ENCODE peak calls at places on chromosomes 13 and 19, in four cellular contexts. D is A549, Y is GM12878, X is K562. V is an unnamed sample.

GRCh38 chr19:41969196-41969595 is 10.1 kb upstream of the RABAC1 start:
- DNase-seq in D (no peak), Y (no peak), X (no peak), V (no peak)

GRCh38 chr13:19089315-19089714 is 92.3 kb downstream of the TUBA3C start:
- DNase-seq in D (no peak), Y (no peak), X (peak), V (peak)

GRCh38 chr19:33373701-33374405 is at the start of gene CEBPG:
- DNase-seq in D (peak), Y (no peak), X (peak), V (no peak)

GRCh38 chr19:6483235-6483634 is 1.6 kb upstream of the DENND1C start:
- DNase-seq in D (no peak), Y (no peak), X (no peak), V (no peak)

GRCh38 chr13:98143157-98143553 is 261 bp downstream of the FARP1 start:
- DNase-seq in D (peak), Y (no peak), X (no peak), V (no peak)

GRCh38 chr13:59342396-59342795 is 821.3 kb downstream of the DIAPH3 start:
- DNase-seq in D (no peak), Y (no peak), X (no peak), V (no peak)

GRCh38 chr13:87537946-87538345 is 133.2 kb upstream of the SLITRK5 start:
- DNase-seq in D (no peak), Y (no peak), X (no peak), V (no peak)

GRCh38 chr19:34126966-34127365 is 45.3 kb upstream of the LSM14A start:
- DNase-seq in D (no peak), Y (no peak), X (no peak), V (no peak)

GRCh38 chr13:67416047-67416925 is 186.2 kb upstream of the PCDH9 start:
- DNase-seq in D (peak), Y (no peak), X (peak), V (peak)

GRCh38 chr19:40806385-40807146 is 7.6 kb downstream of the EGLN2 start:
- DNase-seq in D (peak), Y (no peak), X (peak), V (peak)

GRCh38 chr13:40452741-40453665 is 213.4 kb downstream of the FOXO1 start:
- DNase-seq in D (no peak), Y (no peak), X (no peak), V (peak)

GRCh38 chr13:99374169-99374991 is 67.2 kb upstream of the GPR183 start:
- DNase-seq in D (no peak), Y (no peak), X (no peak), V (no peak)

GRCh38 chr13:72505376-72505775 is 222.1 kb downstream of the MZT1 start:
- DNase-seq in D (no peak), Y (no peak), X (no peak), V (no peak)

GRCh38 chr13:26996965-26997752 is 174.5 kb downstream of the USP12 start:
- DNase-seq in D (no peak), Y (peak), X (no peak), V (no peak)

GRCh38 chr19:27742041-27742440 is 1470.9 kb downstream of the UQCRFS1 start:
- DNase-seq in D (no peak), Y (no peak), X (no peak), V (no peak)
- TF ChIP-seq POLR2AphosphoS2 in D (no peak), Y (no peak), X (no peak), V (no peak)

GRCh38 chr19:39158646-39159260 is 33.2 kb downstream of the PAK4 start:
- DNase-seq in D (no peak), Y (no peak), X (peak), V (no peak)

GRCh38 chr19:39160889-39161672 is 35.5 kb downstream of the PAK4 start:
- DNase-seq in D (no peak), Y (no peak), X (no peak), V (no peak)

GRCh38 chr19:39162441-39163043 is 34.2 kb upstream of the NCCRP1 start:
- DNase-seq in D (no peak), Y (no peak), X (no peak), V (no peak)

GRCh38 chr19:39157997-39158389 is 32.4 kb downstream of the PAK4 start:
- DNase-seq in D (no peak), Y (no peak), X (no peak), V (no peak)

GRCh38 chr19:39160523-39160861 is 34.9 kb downstream of the PAK4 start:
- DNase-seq in D (no peak), Y (no peak), X (no peak), V (no peak)
- TF ChIP-seq POLR2AphosphoS2 in D (no peak), Y (no peak), X (no peak), V (no peak)

GRCh38 chr13:46178821-46179220 is 3.2 kb downstream of the LCP1 start:
- DNase-seq in D (no peak), Y (no peak), X (no peak), V (no peak)

GRCh38 chr13:46180393-46180792 is 1.6 kb downstream of the LCP1 start:
- DNase-seq in D (no peak), Y (no peak), X (no peak), V (no peak)

GRCh38 chr13:46181799-46182490 is at the start of gene LCP1:
- DNase-seq in D (no peak), Y (peak), X (peak), V (no peak)

GRCh38 chr13:46178143-46178542 is 3.8 kb downstream of the LCP1 start:
- DNase-seq in D (no peak), Y (no peak), X (no peak), V (no peak)

GRCh38 chr13:46179576-46180368 is 2.2 kb downstream of the LCP1 start:
- DNase-seq in D (no peak), Y (no peak), X (peak), V (no peak)
- TF ChIP-seq POLR2AphosphoS2 in D (no peak), Y (no peak), X (no peak), V (no peak)

GRCh38 chr13:64239372-64239771 is 2823.7 kb upstream of the PCDH20 start:
- DNase-seq in D (no peak), Y (no peak), X (no peak), V (no peak)
- TF ChIP-seq POLR2AphosphoS2 in D (no peak), Y (no peak), X (no peak), V (no peak)

DNA sequence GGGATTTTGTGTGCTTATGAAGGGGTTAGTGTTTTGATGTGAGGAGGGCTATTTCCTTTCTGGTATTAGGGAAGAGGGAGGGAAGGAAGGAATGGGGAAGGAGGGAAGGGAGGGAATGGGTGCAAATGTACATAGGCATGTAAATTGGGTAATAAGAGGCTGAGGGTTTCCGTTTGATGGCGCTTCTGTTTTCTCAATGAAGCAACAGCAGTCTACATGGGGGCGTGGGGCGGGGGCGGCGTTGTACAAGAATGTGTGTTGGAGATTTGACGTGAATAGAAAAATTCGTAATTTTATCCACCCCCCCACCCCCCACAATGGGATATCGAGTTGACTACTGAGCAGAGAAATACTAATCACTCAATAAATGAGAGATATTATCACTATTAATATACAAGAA is 52.5 kb downstream of the PDS5B start:
- DNase-seq in D (no peak), Y (no peak), X (no peak), V (no peak)
- TF ChIP-seq POLR2AphosphoS2 in D (no peak), Y (no peak), X (no peak), V (no peak)

DNA sequence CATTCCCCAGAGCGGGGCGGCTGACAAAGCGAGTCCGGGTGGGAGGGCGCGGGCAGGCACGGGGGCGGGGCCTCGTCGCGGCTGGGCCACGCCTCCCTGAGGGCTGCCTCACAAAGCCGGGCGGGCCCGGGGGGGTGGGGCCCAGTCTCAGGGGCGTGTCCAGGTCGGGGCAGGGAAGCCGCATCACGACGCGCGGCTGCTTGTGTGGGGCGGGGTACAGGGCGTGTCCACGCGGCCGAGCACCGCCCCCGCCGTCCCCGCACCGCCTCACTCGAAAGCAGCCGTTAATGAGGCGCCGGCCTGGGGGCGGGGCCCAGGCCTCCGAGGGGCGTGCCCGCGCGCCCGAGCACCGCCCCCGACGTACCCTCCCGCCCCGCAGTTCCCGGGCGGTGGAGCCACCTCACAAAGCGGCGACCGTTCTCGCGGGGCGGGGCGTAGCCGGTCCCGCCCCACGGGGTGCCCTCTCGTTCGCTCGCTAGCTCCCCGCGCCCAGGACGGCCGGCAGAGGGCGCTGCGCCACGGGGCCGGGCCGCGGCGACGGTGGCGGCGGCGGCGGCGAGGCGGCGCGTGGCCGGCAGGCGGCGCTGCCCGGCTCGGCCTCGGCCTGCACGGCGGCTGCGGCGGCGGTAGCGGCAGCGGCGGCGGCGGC is at the start of gene CARM1:
- DNase-seq in D (peak), Y (peak), X (peak), V (peak)
- TF ChIP-seq POLR2AphosphoS2 in D (no peak), Y (no peak), X (no peak), V (no peak)